ENCODE peak calls at places on chromosome 11, in eight cellular contexts. E, A, Q, F, Z, O, N and T are unnamed samples.

GRCh38 chr11:33133761-33134160 is 27.5 kb downstream of the CSTF3 start:
- DNase-seq in E (no peak), A (no peak), Q (no peak), F (no peak), Z (no peak), O (no peak), N (no peak), T (no peak)

GRCh38 chr11:61718046-61718531 is 34.3 kb upstream of the MYRF start:
- DNase-seq in E (no peak), A (no peak), Q (no peak), F (no peak), Z (no peak), O (no peak), N (no peak), T (no peak)

GRCh38 chr11:10382518-10382917 is 72.5 kb upstream of the AMPD3 start:
- DNase-seq in E (no peak), A (no peak), Q (no peak), F (no peak), Z (no peak), O (no peak), N (no peak), T (no peak)

GRCh38 chr11:69533296-69534165 is 52.1 kb downstream of the LINC01488 start:
- DNase-seq in E (no peak), A (no peak), Q (no peak), F (no peak), Z (no peak), O (no peak), N (peak; percentile 51), T (no peak)

GRCh38 chr11:34565417-34566208 is 52.0 kb upstream of the ELF5 start:
- DNase-seq in E (no peak), A (no peak), Q (peak; percentile 14), F (no peak), Z (no peak), O (no peak), N (no peak), T (no peak)

GRCh38 chr11:115539844-115540243 is 35.6 kb upstream of the CADM1 start:
- DNase-seq in E (no peak), A (no peak), Q (no peak), F (no peak), Z (no peak), O (no peak), N (no peak), T (no peak)

GRCh38 chr11:103659138-103659734 is 377.2 kb upstream of the DDI1 start:
- DNase-seq in E (no peak), A (no peak), Q (no peak), F (no peak), Z (no peak), O (no peak), N (no peak), T (no peak)

GRCh38 chr11:19868871-19869270 is 156.2 kb downstream of the NAV2 start:
- DNase-seq in E (no peak), A (no peak), Q (no peak), F (no peak), Z (no peak), O (no peak), N (no peak), T (no peak)

GRCh38 chr11:68044145-68044813 is 5.5 kb downstream of the TCIRG1 start:
- DNase-seq in E (no peak), A (no peak), Q (no peak), F (no peak), Z (no peak), O (no peak), N (peak; percentile 53), T (peak; percentile 72)

GRCh38 chr11:78255919-78256318 is 67.2 kb downstream of the USP35 start:
- DNase-seq in E (no peak), A (no peak), Q (no peak), F (no peak), Z (no peak), O (no peak), N (no peak), T (no peak)

GRCh38 chr11:67437082-67437821 is at the start of gene PTPRCAP:
- DNase-seq in E (no peak), A (no peak), Q (no peak), F (no peak), Z (no peak), O (peak; percentile 76), N (no peak), T (no peak)

GRCh38 chr11:102560555-102561011 is 30.0 kb upstream of the MMP7 start:
- DNase-seq in E (no peak), A (no peak), Q (no peak), F (no peak), Z (no peak), O (no peak), N (no peak), T (no peak)

GRCh38 chr11:12841946-12842630 is 167.0 kb upstream of the RASSF10 start:
- DNase-seq in E (no peak), A (no peak), Q (no peak), F (no peak), Z (peak; percentile 70), O (no peak), N (no peak), T (peak; percentile 82)

GRCh38 chr11:12185914-12186313 is 75.5 kb downstream of the MICAL2 start:
- DNase-seq in E (no peak), A (no peak), Q (no peak), F (peak; percentile 82), Z (peak; percentile 51), O (no peak), N (no peak), T (no peak)

GRCh38 chr11:64864473-64865285 is 13.7 kb downstream of the EHD1 start:
- DNase-seq in E (peak; percentile 75), A (no peak), Q (no peak), F (peak; percentile 97), Z (peak; percentile 85), O (peak; percentile 41), N (peak; percentile 70), T (peak; percentile 56)

GRCh38 chr11:120511804-120512726 is 517 bp downstream of the GRIK4 start:
- DNase-seq in E (no peak), A (no peak), Q (no peak), F (peak; percentile 65), Z (no peak), O (no peak), N (no peak), T (no peak)

GRCh38 chr11:30546334-30546733 is 39.8 kb downstream of the MPPED2 start:
- DNase-seq in E (no peak), A (no peak), Q (no peak), F (no peak), Z (no peak), O (no peak), N (no peak), T (no peak)

GRCh38 chr11:8605956-8606355 is 11.9 kb upstream of the STK33 start:
- DNase-seq in E (no peak), A (no peak), Q (no peak), F (no peak), Z (no peak), O (no peak), N (no peak), T (no peak)

GRCh38 chr11:1390603-1391164 is 950 bp downstream of the BRSK2 start:
- DNase-seq in E (peak; percentile 57), A (no peak), Q (no peak), F (no peak), Z (peak; percentile 71), O (no peak), N (no peak), T (peak; percentile 72)

GRCh38 chr11:114196994-114197702 is 99.1 kb upstream of the NNMT start:
- DNase-seq in E (no peak), A (no peak), Q (no peak), F (no peak), Z (no peak), O (no peak), N (no peak), T (no peak)
- H3K4me1 ChIP-seq in E (peaks cover 100% of the 10 kb centered on the region), A (peaks cover 68% of the 10 kb centered on the region), Q (no peaks in the 10 kb centered on the region), F (peaks cover 9% of the 10 kb centered on the region), Z (peaks cover 28% of the 10 kb centered on the region), O (no peaks in the 10 kb centered on the region), N (peaks cover 45% of the 10 kb centered on the region), T (peaks cover 63% of the 10 kb centered on the region)

GRCh38 chr11:73240190-73240781 is 22.2 kb downstream of the P2RY2 start:
- DNase-seq in E (peak; percentile 83), A (no peak), Q (no peak), F (peak; percentile 86), Z (no peak), O (no peak), N (peak; percentile 24), T (peak; percentile 29)

GRCh38 chr11:73241300-73241699 is 23.2 kb downstream of the P2RY2 start:
- DNase-seq in E (no peak), A (no peak), Q (no peak), F (peak; percentile 21), Z (no peak), O (no peak), N (peak; percentile 0), T (no peak)

GRCh38 chr11:73239571-73240189 is 21.6 kb downstream of the P2RY2 start:
- DNase-seq in E (no peak), A (no peak), Q (no peak), F (no peak), Z (no peak), O (no peak), N (peak; percentile 34), T (no peak)

GRCh38 chr11:73237471-73238290 is 19.6 kb downstream of the P2RY2 start:
- DNase-seq in E (no peak), A (no peak), Q (no peak), F (peak; percentile 70), Z (no peak), O (no peak), N (peak; percentile 33), T (no peak)

DNA sequence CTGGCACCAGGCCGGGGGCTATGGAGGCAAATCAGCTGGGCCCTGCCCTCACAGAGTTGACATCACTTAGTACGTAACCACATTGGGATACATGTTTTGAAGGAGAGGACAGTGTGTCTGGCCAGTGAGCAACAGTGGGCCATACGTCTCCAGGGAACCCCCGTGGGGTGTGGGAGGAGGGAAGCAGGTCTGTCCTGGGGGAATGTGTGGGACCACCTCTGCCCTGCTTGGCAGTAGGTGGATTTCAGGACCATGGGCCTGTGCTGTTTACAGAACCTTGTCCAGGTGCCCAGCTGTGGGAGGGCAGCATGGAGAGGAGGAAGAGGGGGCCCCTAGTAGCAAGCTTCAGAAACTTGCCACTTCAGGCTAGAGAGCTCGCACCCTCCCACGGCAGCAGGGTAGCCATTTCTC is 21.0 kb downstream of the P2RY2 start:
- DNase-seq in E (no peak), A (no peak), Q (no peak), F (peak; percentile 49), Z (no peak), O (no peak), N (peak; percentile 30), T (no peak)
- H3K27ac ChIP-seq in E (peak overlapping the region; percentile 86), A (no peak overlapping the region), Q (no peak overlapping the region), F (no peak overlapping the region), Z (no peak overlapping the region), O (no peak overlapping the region), N (no peak overlapping the region), T (no peak overlapping the region)

DNA sequence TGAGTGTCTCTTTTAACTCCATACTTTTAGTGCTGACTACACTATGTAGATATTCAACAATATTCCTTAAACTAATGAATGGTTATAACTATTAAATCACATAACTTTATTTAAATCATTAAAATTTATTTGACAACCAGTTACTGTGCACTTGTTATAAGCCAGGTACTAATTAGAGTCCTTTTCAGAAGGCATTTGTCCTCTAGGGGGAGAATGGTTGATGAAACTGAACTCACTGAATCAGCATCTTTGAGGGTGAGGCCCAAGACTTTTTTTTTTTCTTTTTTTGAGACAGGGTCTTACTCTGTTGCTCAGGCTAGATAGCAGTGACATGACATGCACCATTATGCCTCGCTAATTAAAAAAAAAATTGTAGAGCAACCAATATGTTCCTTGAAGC is 515.6 kb upstream of the CCDC90B start:
- DNase-seq in E (no peak), A (no peak), Q (no peak), F (no peak), Z (no peak), O (no peak), N (no peak), T (no peak)
- TF ChIP-seq CTCF in E (no peak), A (no peak), Q (no peak), F (no peak), Z (no peak), O (no peak), N (peak; percentile 17), T (no peak)

GRCh38 chr11:58502004-58502403 is 5.9 kb downstream of the OR5B21 start:
- DNase-seq in E (no peak), A (no peak), Q (no peak), F (no peak), Z (no peak), O (no peak), N (no peak), T (no peak)
- H3K4me1 ChIP-seq in E (no peaks in the 10 kb centered on the region), A (no peaks in the 10 kb centered on the region), Q (no peaks in the 10 kb centered on the region), F (no peaks in the 10 kb centered on the region), Z (no peaks in the 10 kb centered on the region), O (peaks cover 27% of the 10 kb centered on the region), N (no peaks in the 10 kb centered on the region), T (no peaks in the 10 kb centered on the region)